ENCODE peak calls at places on chromosomes 5 and 9, in eight cellular contexts. One of them, this sample, is unnamed.

GRCh38 chr5:76673125-76673524 is 42.8 kb upstream of the F2R start:
- DNase-seq in pancreas: no peak
- DNase-seq in gastrocnemius medialis: no peak
- DNase-seq in A549: no peak
- DNase-seq in fibroblast of lung: no peak
- DNase-seq in uterus: no peak
- DNase-seq in aorta: no peak
- DNase-seq in left ventricle myocardium inferior: no peak
- DNase-seq in this sample: no peak

GRCh38 chr5:148924817-148925216 is 98.4 kb downstream of the ADRB2 start:
- DNase-seq in pancreas: no peak
- DNase-seq in gastrocnemius medialis: no peak
- DNase-seq in A549: no peak
- DNase-seq in fibroblast of lung: no peak
- DNase-seq in uterus: no peak
- DNase-seq in aorta: no peak
- DNase-seq in left ventricle myocardium inferior: peak; percentile 30
- DNase-seq in this sample: no peak

GRCh38 chr5:142292249-142292648 is 32.6 kb downstream of the SPRY4 start:
- DNase-seq in pancreas: no peak
- DNase-seq in gastrocnemius medialis: no peak
- DNase-seq in A549: no peak
- DNase-seq in fibroblast of lung: no peak
- DNase-seq in uterus: no peak
- DNase-seq in aorta: no peak
- DNase-seq in left ventricle myocardium inferior: no peak
- DNase-seq in this sample: no peak

GRCh38 chr5:78497573-78498533 is 137.4 kb downstream of the SCAMP1 start:
- DNase-seq in pancreas: no peak
- DNase-seq in gastrocnemius medialis: no peak
- DNase-seq in A549: no peak
- DNase-seq in fibroblast of lung: peak; percentile 62
- DNase-seq in uterus: peak; percentile 34
- DNase-seq in aorta: no peak
- DNase-seq in left ventricle myocardium inferior: no peak
- DNase-seq in this sample: no peak

GRCh38 chr9:20305457-20305856 is 316.8 kb downstream of the MLLT3 start:
- DNase-seq in pancreas: no peak
- DNase-seq in gastrocnemius medialis: no peak
- DNase-seq in A549: no peak
- DNase-seq in fibroblast of lung: no peak
- DNase-seq in uterus: no peak
- DNase-seq in aorta: no peak
- DNase-seq in left ventricle myocardium inferior: no peak
- DNase-seq in this sample: no peak

GRCh38 chr5:9898319-9898718 is 268.2 kb upstream of the TAS2R1 start:
- DNase-seq in pancreas: peak; percentile 61
- DNase-seq in gastrocnemius medialis: no peak
- DNase-seq in A549: peak; percentile 35
- DNase-seq in fibroblast of lung: peak; percentile 19
- DNase-seq in uterus: no peak
- DNase-seq in aorta: no peak
- DNase-seq in left ventricle myocardium inferior: no peak
- DNase-seq in this sample: no peak

GRCh38 chr5:43410414-43410813 is 1.8 kb downstream of the CCL28 start:
- DNase-seq in pancreas: no peak
- DNase-seq in gastrocnemius medialis: no peak
- DNase-seq in A549: no peak
- DNase-seq in fibroblast of lung: no peak
- DNase-seq in uterus: no peak
- DNase-seq in aorta: no peak
- DNase-seq in left ventricle myocardium inferior: no peak
- DNase-seq in this sample: no peak

GRCh38 chr5:33631786-33632185 is 191.0 kb downstream of the TARS1 start:
- DNase-seq in pancreas: no peak
- DNase-seq in gastrocnemius medialis: no peak
- DNase-seq in A549: no peak
- DNase-seq in fibroblast of lung: peak; percentile 65
- DNase-seq in uterus: no peak
- DNase-seq in aorta: no peak
- DNase-seq in left ventricle myocardium inferior: no peak
- DNase-seq in this sample: no peak

GRCh38 chr9:27382989-27383388 is 86.0 kb upstream of the EQTN start:
- DNase-seq in pancreas: no peak
- DNase-seq in gastrocnemius medialis: no peak
- DNase-seq in A549: no peak
- DNase-seq in fibroblast of lung: no peak
- DNase-seq in uterus: no peak
- DNase-seq in aorta: no peak
- DNase-seq in left ventricle myocardium inferior: no peak
- DNase-seq in this sample: no peak

GRCh38 chr5:53362521-53362941 is 117.9 kb upstream of the FST start:
- DNase-seq in pancreas: no peak
- DNase-seq in gastrocnemius medialis: no peak
- DNase-seq in A549: peak; percentile 81
- DNase-seq in fibroblast of lung: peak; percentile 98
- DNase-seq in uterus: no peak
- DNase-seq in aorta: peak; percentile 62
- DNase-seq in left ventricle myocardium inferior: no peak
- DNase-seq in this sample: no peak

GRCh38 chr5:139671096-139671841 is 23.1 kb downstream of the CXXC5 start:
- DNase-seq in pancreas: no peak
- DNase-seq in gastrocnemius medialis: no peak
- DNase-seq in A549: no peak
- DNase-seq in fibroblast of lung: peak; percentile 71
- DNase-seq in uterus: no peak
- DNase-seq in aorta: no peak
- DNase-seq in left ventricle myocardium inferior: peak; percentile 47
- DNase-seq in this sample: no peak

GRCh38 chr9:81771606-81772005 is 82.3 kb upstream of the TLE1 start:
- DNase-seq in pancreas: no peak
- DNase-seq in gastrocnemius medialis: no peak
- DNase-seq in A549: no peak
- DNase-seq in fibroblast of lung: peak; percentile 74
- DNase-seq in uterus: no peak
- DNase-seq in aorta: no peak
- DNase-seq in left ventricle myocardium inferior: no peak
- DNase-seq in this sample: no peak

GRCh38 chr9:128275198-128276007 is at the start of gene GOLGA2:
- DNase-seq in pancreas: peak; percentile 38
- DNase-seq in gastrocnemius medialis: no peak
- DNase-seq in A549: no peak
- DNase-seq in fibroblast of lung: peak; percentile 71
- DNase-seq in uterus: peak; percentile 62
- DNase-seq in aorta: peak; percentile 67
- DNase-seq in left ventricle myocardium inferior: peak; percentile 27
- DNase-seq in this sample: no peak

GRCh38 chr5:112885001-112885400 is 23.9 kb downstream of the SRP19 start:
- DNase-seq in pancreas: peak; percentile 40
- DNase-seq in gastrocnemius medialis: no peak
- DNase-seq in A549: no peak
- DNase-seq in fibroblast of lung: no peak
- DNase-seq in uterus: no peak
- DNase-seq in aorta: no peak
- DNase-seq in left ventricle myocardium inferior: peak; percentile 20
- DNase-seq in this sample: no peak

DNA sequence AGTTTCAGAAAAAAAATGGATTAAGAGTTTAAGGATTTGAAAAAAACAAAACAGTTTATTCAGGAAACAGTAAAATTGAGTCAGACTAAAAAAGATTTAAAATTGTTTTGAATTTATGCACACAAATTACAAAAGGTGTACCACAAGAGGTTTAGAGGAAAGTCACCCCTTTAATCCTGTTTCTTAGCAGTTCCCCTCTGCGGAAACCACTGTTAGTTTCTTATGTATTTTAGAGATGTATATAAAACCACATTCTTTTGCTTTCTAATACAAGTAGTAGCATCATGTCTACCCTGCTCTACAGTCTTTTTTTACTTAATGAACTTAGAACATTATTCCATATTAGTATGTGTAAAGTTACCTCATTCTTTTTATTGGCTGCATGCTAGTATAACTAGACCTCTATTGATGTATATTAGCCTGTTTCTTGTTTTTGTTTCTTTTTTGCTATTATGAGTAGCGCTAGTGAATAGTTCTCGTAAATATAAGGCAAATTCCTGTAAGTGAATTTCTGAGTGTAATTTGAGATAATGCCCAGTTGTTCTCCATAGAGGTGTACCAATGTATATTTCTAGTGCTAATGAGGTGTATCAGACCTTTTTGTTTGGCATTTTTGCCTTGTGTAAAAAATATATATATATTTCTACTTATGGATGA is 20.0 kb downstream of the GPBP1 start:
- DNase-seq in pancreas: no peak
- DNase-seq in gastrocnemius medialis: no peak
- DNase-seq in A549: no peak
- DNase-seq in fibroblast of lung: no peak
- DNase-seq in uterus: no peak
- DNase-seq in aorta: no peak
- DNase-seq in left ventricle myocardium inferior: no peak
- DNase-seq in this sample: no peak
- H3K4me3 ChIP-seq in pancreas: no peak overlapping the region
- H3K4me3 ChIP-seq in gastrocnemius medialis: no peak overlapping the region
- H3K4me3 ChIP-seq in A549: no peak overlapping the region
- H3K4me3 ChIP-seq in fibroblast of lung: no peak overlapping the region
- H3K4me3 ChIP-seq in uterus: no peak overlapping the region
- H3K4me3 ChIP-seq in aorta: no peak overlapping the region
- H3K4me3 ChIP-seq in left ventricle myocardium inferior: no peak overlapping the region
- H3K4me3 ChIP-seq in this sample: no peak overlapping the region

DNA sequence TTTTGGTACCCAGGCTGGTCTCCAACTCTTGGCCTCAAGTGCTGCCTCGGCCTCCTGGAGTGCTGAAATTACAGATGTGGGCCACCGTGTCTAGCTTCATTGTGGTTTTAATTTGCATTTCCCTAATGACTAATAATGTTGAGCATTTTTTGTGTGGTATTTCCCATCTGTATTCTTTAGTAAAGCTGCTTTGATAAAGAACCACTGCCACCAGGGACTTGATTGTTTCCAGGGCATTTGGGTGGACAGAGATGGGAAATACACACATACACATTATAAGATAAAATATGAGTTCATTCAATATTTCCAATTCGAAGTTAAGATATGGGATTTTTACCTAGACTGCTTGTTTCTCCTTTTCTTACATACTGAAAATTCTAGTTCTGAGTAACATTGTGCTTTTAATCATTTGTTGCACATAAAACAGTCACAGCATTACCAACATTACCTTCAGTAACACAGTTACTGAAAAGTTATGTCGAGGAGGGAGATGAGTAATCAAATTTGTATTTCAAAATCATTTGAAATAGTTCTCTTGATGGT is 28.9 kb downstream of the HABP4 start:
- DNase-seq in pancreas: no peak
- DNase-seq in gastrocnemius medialis: no peak
- DNase-seq in A549: no peak
- DNase-seq in fibroblast of lung: peak; percentile 75
- DNase-seq in uterus: no peak
- DNase-seq in aorta: no peak
- DNase-seq in left ventricle myocardium inferior: no peak
- DNase-seq in this sample: no peak
- H3K27ac ChIP-seq in pancreas: no peak overlapping the region
- H3K27ac ChIP-seq in gastrocnemius medialis: no peak overlapping the region
- H3K27ac ChIP-seq in A549: no peak overlapping the region
- H3K27ac ChIP-seq in fibroblast of lung: peak overlapping the region; percentile 43
- H3K27ac ChIP-seq in uterus: no peak overlapping the region
- H3K27ac ChIP-seq in aorta: no peak overlapping the region
- H3K27ac ChIP-seq in left ventricle myocardium inferior: no peak overlapping the region
- H3K27ac ChIP-seq in this sample: no peak overlapping the region

GRCh38 chr5:171450423-171451246 is 31.2 kb downstream of the FGF18 start:
- DNase-seq in pancreas: peak; percentile 14
- DNase-seq in gastrocnemius medialis: peak; percentile 36
- DNase-seq in A549: no peak
- DNase-seq in fibroblast of lung: peak; percentile 79
- DNase-seq in uterus: peak; percentile 77
- DNase-seq in aorta: peak; percentile 87
- DNase-seq in left ventricle myocardium inferior: peak; percentile 45
- DNase-seq in this sample: peak; percentile 83
- H3K4me3 ChIP-seq in pancreas: peak overlapping the region; percentile 38
- H3K4me3 ChIP-seq in gastrocnemius medialis: peak overlapping the region; percentile 48
- H3K4me3 ChIP-seq in A549: no peak overlapping the region
- H3K4me3 ChIP-seq in fibroblast of lung: peak overlapping the region; percentile 53
- H3K4me3 ChIP-seq in uterus: peak overlapping the region; percentile 59
- H3K4me3 ChIP-seq in aorta: peak overlapping the region; percentile 38
- H3K4me3 ChIP-seq in left ventricle myocardium inferior: peak overlapping the region; percentile 63
- H3K4me3 ChIP-seq in this sample: peak overlapping the region; percentile 75

GRCh38 chr5:173671121-173671949 is 54.9 kb upstream of the BOD1 start:
- DNase-seq in pancreas: no peak
- DNase-seq in gastrocnemius medialis: peak; percentile 92
- DNase-seq in A549: no peak
- DNase-seq in fibroblast of lung: peak; percentile 45
- DNase-seq in uterus: peak; percentile 55
- DNase-seq in aorta: peak; percentile 73
- DNase-seq in left ventricle myocardium inferior: peak; percentile 50
- DNase-seq in this sample: peak; percentile 93

GRCh38 chr5:173670791-173671120 is 54.3 kb upstream of the BOD1 start:
- DNase-seq in pancreas: no peak
- DNase-seq in gastrocnemius medialis: no peak
- DNase-seq in A549: no peak
- DNase-seq in fibroblast of lung: no peak
- DNase-seq in uterus: peak; percentile 26
- DNase-seq in aorta: no peak
- DNase-seq in left ventricle myocardium inferior: peak; percentile 29
- DNase-seq in this sample: no peak

GRCh38 chr5:173672891-173673290 is 56.4 kb upstream of the BOD1 start:
- DNase-seq in pancreas: no peak
- DNase-seq in gastrocnemius medialis: no peak
- DNase-seq in A549: no peak
- DNase-seq in fibroblast of lung: no peak
- DNase-seq in uterus: no peak
- DNase-seq in aorta: no peak
- DNase-seq in left ventricle myocardium inferior: no peak
- DNase-seq in this sample: no peak

GRCh38 chr5:173675287-173675996 is 59.0 kb upstream of the BOD1 start:
- DNase-seq in pancreas: no peak
- DNase-seq in gastrocnemius medialis: peak; percentile 51
- DNase-seq in A549: no peak
- DNase-seq in fibroblast of lung: no peak
- DNase-seq in uterus: no peak
- DNase-seq in aorta: no peak
- DNase-seq in left ventricle myocardium inferior: no peak
- DNase-seq in this sample: no peak

DNA sequence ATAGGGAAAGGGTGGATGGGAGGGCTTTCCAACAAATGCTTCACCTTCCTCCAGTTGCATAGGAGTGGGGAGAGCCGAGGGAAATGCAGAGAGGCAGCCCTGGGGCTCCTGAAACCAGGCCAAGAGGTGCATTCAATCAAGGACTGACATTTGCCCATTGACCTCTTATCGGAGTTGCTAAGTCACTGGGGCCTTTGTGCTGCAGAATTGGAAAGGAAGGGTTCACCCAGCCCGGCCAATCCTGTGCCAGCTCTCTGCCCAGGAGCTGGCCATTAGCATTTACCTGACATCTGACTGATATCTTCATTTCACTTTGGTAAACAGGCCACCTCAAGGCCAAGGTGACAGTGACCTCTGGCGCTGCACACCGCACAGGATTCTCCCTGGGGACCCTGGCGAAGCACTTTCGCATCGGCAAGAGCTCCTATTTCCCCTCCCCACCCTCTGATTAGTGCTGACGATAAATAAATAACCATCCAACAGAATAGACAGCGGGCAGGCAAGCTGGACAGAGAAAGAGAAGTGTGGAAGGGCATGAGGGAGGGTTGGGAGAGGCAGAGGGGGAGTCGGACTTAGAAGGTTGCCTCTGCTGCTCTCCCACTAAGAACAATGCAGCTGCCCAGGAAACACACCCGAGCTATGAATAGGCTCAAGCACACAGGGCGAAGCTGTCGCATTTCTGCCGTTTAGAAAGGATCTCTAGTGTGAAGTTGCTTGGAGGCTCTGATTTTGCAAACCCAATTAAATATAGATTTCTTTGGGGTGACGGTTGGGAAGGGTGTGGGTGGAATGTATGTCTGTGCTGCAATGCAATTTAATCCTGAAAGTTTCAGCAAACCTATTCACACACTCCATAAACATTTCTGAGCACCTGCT is 57.1 kb upstream of the BOD1 start:
- DNase-seq in pancreas: no peak
- DNase-seq in gastrocnemius medialis: no peak
- DNase-seq in A549: no peak
- DNase-seq in fibroblast of lung: no peak
- DNase-seq in uterus: no peak
- DNase-seq in aorta: no peak
- DNase-seq in left ventricle myocardium inferior: no peak
- DNase-seq in this sample: no peak
- H3K27ac ChIP-seq in pancreas: peak overlapping the region; percentile 27
- H3K27ac ChIP-seq in gastrocnemius medialis: peak overlapping the region; percentile 87
- H3K27ac ChIP-seq in A549: no peak overlapping the region
- H3K27ac ChIP-seq in fibroblast of lung: no peak overlapping the region
- H3K27ac ChIP-seq in uterus: no peak overlapping the region
- H3K27ac ChIP-seq in aorta: no peak overlapping the region
- H3K27ac ChIP-seq in left ventricle myocardium inferior: peak overlapping the region; percentile 55
- H3K27ac ChIP-seq in this sample: no peak overlapping the region